ENCODE peak calls at places on chromosome 4, in eight cellular contexts. R is kidney epithelial cell; G is AG04450; C is cardiac muscle cell; Q is prostate gland; X is CD4-positive, alpha-beta T cell; W is left ventricle myocardium inferior; T is lung. N is an unnamed sample.

GRCh38 chr4:7055111-7055989 is 12.2 kb downstream of the TADA2B start:
- DNase-seq in R (no peak), G (no peak), C (no peak), Q (no peak), X (no peak), W (no peak), T (no peak), N (no peak)

GRCh38 chr4:70583952-70584834 is 7.9 kb upstream of the AMBN start:
- DNase-seq in R (peak), G (no peak), C (no peak), Q (no peak), X (no peak), W (no peak), T (no peak), N (no peak)

GRCh38 chr4:54516556-54517215 is 141.1 kb upstream of the KIT start:
- DNase-seq in R (no peak), G (no peak), C (no peak), Q (no peak), X (no peak), W (peak), T (no peak), N (no peak)

GRCh38 chr4:148998719-148999118 is 556.5 kb upstream of the NR3C2 start:
- DNase-seq in R (no peak), G (peak), C (peak), Q (no peak), X (no peak), W (no peak), T (no peak), N (no peak)

GRCh38 chr4:143286058-143286457 is 50.6 kb upstream of the GAB1 start:
- DNase-seq in R (no peak), G (no peak), C (no peak), Q (no peak), X (no peak), W (no peak), T (no peak), N (no peak)

GRCh38 chr4:130335417-130336194 is 1239.7 kb downstream of the C4orf33 start:
- DNase-seq in R (no peak), G (no peak), C (no peak), Q (no peak), X (no peak), W (no peak), T (peak), N (no peak)

GRCh38 chr4:1376391-1376840 is 29.4 kb downstream of the UVSSA start:
- DNase-seq in R (no peak), G (no peak), C (no peak), Q (no peak), X (no peak), W (no peak), T (no peak), N (no peak)

GRCh38 chr4:177964061-177964460 is 521.8 kb upstream of the AGA start:
- DNase-seq in R (no peak), G (no peak), C (no peak), Q (no peak), X (no peak), W (no peak), T (no peak), N (no peak)

GRCh38 chr4:142781114-142781513 is 65.0 kb downstream of the INPP4B start:
- DNase-seq in R (no peak), G (no peak), C (no peak), Q (no peak), X (no peak), W (no peak), T (no peak), N (no peak)

GRCh38 chr4:114597410-114598115 is 1.0 kb upstream of the UGT8 start:
- DNase-seq in R (no peak), G (no peak), C (no peak), Q (no peak), X (no peak), W (no peak), T (no peak), N (no peak)

GRCh38 chr4:53505947-53506346 is 85.3 kb downstream of the LNX1 start:
- DNase-seq in R (no peak), G (no peak), C (peak), Q (no peak), X (no peak), W (no peak), T (no peak), N (no peak)

GRCh38 chr4:79319975-79320374 is 5.9 kb downstream of the NAA11 start:
- DNase-seq in R (no peak), G (no peak), C (no peak), Q (no peak), X (no peak), W (no peak), T (no peak), N (no peak)

GRCh38 chr4:24988776-24989175 is 42.0 kb downstream of the LGI2 start:
- DNase-seq in R (no peak), G (no peak), C (peak), Q (no peak), X (no peak), W (no peak), T (no peak), N (no peak)

GRCh38 chr4:141016117-141016798 is 117.0 kb downstream of the RNF150 start:
- DNase-seq in R (no peak), G (no peak), C (no peak), Q (no peak), X (no peak), W (no peak), T (no peak), N (no peak)

GRCh38 chr4:3699261-3699660 is 66.9 kb upstream of the ADRA2C start:
- DNase-seq in R (no peak), G (no peak), C (no peak), Q (no peak), X (no peak), W (no peak), T (no peak), N (no peak)

GRCh38 chr4:18440527-18441215 is 419.1 kb upstream of the LCORL start:
- DNase-seq in R (no peak), G (no peak), C (no peak), Q (no peak), X (no peak), W (no peak), T (no peak), N (no peak)

GRCh38 chr4:2494992-2495391 is 26.1 kb downstream of the RNF4 start:
- DNase-seq in R (no peak), G (no peak), C (peak), Q (no peak), X (no peak), W (no peak), T (no peak), N (no peak)

GRCh38 chr4:155811171-155811570 is 52.4 kb downstream of the GUCY1B1 start:
- DNase-seq in R (no peak), G (no peak), C (peak), Q (no peak), X (no peak), W (no peak), T (no peak), N (no peak)

GRCh38 chr4:187063251-187063650 is 339.6 kb upstream of the FAT1 start:
- DNase-seq in R (no peak), G (no peak), C (no peak), Q (no peak), X (no peak), W (no peak), T (no peak), N (no peak)

GRCh38 chr4:26204249-26204825 is 116.5 kb upstream of the RBPJ start:
- DNase-seq in R (no peak), G (no peak), C (no peak), Q (no peak), X (no peak), W (no peak), T (no peak), N (no peak)

GRCh38 chr4:155353923-155354540 is 22.7 kb downstream of the MAP9 start:
- DNase-seq in R (no peak), G (no peak), C (peak), Q (no peak), X (peak), W (peak), T (peak), N (no peak)

GRCh38 chr4:21992330-21992729 is 43.8 kb upstream of the KCNIP4 start:
- DNase-seq in R (no peak), G (no peak), C (peak), Q (no peak), X (no peak), W (no peak), T (no peak), N (no peak)

GRCh38 chr4:25677943-25678342 is 22.3 kb downstream of the SLC34A2 start:
- DNase-seq in R (no peak), G (no peak), C (no peak), Q (no peak), X (no peak), W (no peak), T (no peak), N (no peak)

GRCh38 chr4:1567808-1568581 is 116.1 kb downstream of the FAM53A start:
- DNase-seq in R (no peak), G (no peak), C (no peak), Q (no peak), X (no peak), W (no peak), T (no peak), N (no peak)

GRCh38 chr4:125116431-125116830 is 198.3 kb upstream of the FAT4 start:
- DNase-seq in R (no peak), G (no peak), C (no peak), Q (no peak), X (no peak), W (no peak), T (no peak), N (no peak)

GRCh38 chr4:32025840-32026459 is 1305.8 kb downstream of the PCDH7 start:
- DNase-seq in R (peak), G (no peak), C (peak), Q (no peak), X (no peak), W (no peak), T (no peak), N (no peak)

GRCh38 chr4:13888112-13888511 is 260.6 kb upstream of the BOD1L1 start:
- DNase-seq in R (peak), G (peak), C (peak), Q (no peak), X (no peak), W (no peak), T (no peak), N (no peak)

GRCh38 chr4:128461300-128462103 is 173.9 kb upstream of the PGRMC2 start:
- DNase-seq in R (peak), G (peak), C (peak), Q (no peak), X (no peak), W (no peak), T (no peak), N (no peak)

GRCh38 chr4:111530446-111530845 is 614.8 kb upstream of the FAM241A start:
- DNase-seq in R (no peak), G (no peak), C (no peak), Q (no peak), X (no peak), W (no peak), T (no peak), N (no peak)

GRCh38 chr4:163548481-163549243 is 54.2 kb downstream of the TMA16 start:
- DNase-seq in R (peak), G (no peak), C (peak), Q (no peak), X (no peak), W (no peak), T (no peak), N (no peak)

GRCh38 chr4:23429497-23429896 is 460.4 kb downstream of the PPARGC1A start:
- DNase-seq in R (no peak), G (no peak), C (no peak), Q (no peak), X (no peak), W (no peak), T (no peak), N (no peak)

GRCh38 chr4:26596843-26597242 is 13.0 kb downstream of the TBC1D19 start:
- DNase-seq in R (no peak), G (no peak), C (no peak), Q (no peak), X (no peak), W (no peak), T (no peak), N (no peak)

DNA sequence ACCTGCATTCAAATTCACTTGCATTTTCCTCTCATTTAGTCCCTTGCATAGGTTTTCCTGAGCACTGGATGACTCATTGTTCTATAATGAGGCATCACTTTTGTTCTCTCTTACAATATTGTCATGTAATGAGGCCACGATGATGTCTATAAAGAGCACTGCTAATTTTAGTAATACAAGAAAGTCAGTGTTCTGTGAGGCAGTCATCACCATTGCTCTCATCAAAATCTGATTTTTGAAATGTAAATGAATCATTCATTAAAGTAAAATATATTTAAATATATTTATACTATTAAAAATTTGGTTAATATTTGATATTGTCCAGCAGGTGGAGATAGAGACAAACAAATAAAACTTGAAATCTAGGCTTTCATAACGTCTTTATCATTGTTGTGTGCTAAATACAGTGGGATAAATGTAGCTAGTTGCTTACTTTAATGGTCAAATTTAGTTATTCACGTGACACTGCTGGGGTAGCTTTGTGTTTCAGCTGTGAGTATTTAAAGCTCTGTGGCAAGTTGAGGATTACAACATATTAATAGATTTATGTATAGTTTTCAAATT is 15.4 kb downstream of the HMGB2 start:
- DNase-seq in R (no peak), G (no peak), C (peak), Q (no peak), X (no peak), W (no peak), T (no peak), N (no peak)
- TF ChIP-seq CTCF in R (no peak), G (peak), C (peak), Q (peak), X (peak), W (peak), T (peak), N (peak)

DNA sequence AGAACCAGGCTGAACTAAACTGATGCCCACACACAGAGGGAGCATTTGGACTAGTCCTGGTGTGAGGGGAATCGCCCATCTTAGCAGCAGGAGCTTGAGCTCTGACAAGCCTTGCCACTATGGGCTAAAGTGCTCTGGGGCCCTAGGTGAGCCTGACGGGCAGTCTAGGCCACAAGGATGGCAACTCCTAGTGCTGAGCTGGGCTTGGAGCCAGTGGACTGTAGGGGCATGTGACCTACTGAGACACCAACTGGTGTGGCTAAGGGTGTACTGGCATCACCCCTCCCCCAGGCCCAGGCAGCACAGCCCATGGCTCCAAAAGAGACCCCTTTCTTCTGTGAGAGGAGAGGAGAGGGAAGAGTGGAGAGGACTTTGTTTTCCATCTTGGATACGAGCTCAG is 14.5 kb downstream of the CENPU start:
- DNase-seq in R (no peak), G (no peak), C (no peak), Q (no peak), X (no peak), W (no peak), T (no peak), N (no peak)
- TF ChIP-seq CTCF in R (no peak), G (no peak), C (no peak), Q (no peak), X (no peak), W (no peak), T (no peak), N (no peak)

GRCh38 chr4:150960079-150960478 is 55.0 kb downstream of the LRBA start:
- DNase-seq in R (no peak), G (no peak), C (peak), Q (no peak), X (no peak), W (no peak), T (no peak), N (no peak)

GRCh38 chr4:150961566-150961965 is 53.5 kb downstream of the LRBA start:
- DNase-seq in R (no peak), G (no peak), C (no peak), Q (no peak), X (no peak), W (no peak), T (no peak), N (no peak)

GRCh38 chr4:150964754-150965153 is 50.3 kb downstream of the LRBA start:
- DNase-seq in R (no peak), G (no peak), C (no peak), Q (no peak), X (no peak), W (no peak), T (no peak), N (no peak)

GRCh38 chr4:150962245-150962644 is 52.8 kb downstream of the LRBA start:
- DNase-seq in R (no peak), G (no peak), C (no peak), Q (no peak), X (no peak), W (no peak), T (no peak), N (no peak)

DNA sequence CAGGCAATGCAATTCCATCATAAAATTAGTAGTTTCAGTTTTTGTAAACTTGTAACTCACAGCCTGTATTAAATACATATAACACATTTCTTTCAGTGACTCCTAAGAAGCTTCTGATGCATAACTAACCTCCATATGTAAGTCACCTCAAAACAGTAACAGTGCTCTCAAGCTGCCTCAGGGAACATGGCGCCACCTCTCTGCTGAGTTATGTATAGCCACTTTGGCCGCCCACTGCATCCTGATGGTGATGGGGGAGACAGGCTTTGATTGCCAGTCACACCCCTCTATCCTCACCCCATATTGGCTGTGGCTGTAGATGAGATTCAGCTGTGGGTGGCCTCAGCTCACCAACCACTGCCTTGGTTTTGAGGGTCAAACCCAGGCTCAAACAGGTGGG is 54.3 kb downstream of the LRBA start:
- DNase-seq in R (no peak), G (no peak), C (peak), Q (no peak), X (no peak), W (no peak), T (no peak), N (no peak)
- TF ChIP-seq CTCF in R (peak), G (peak), C (peak), Q (no peak), X (peak), W (peak), T (no peak), N (no peak)

DNA sequence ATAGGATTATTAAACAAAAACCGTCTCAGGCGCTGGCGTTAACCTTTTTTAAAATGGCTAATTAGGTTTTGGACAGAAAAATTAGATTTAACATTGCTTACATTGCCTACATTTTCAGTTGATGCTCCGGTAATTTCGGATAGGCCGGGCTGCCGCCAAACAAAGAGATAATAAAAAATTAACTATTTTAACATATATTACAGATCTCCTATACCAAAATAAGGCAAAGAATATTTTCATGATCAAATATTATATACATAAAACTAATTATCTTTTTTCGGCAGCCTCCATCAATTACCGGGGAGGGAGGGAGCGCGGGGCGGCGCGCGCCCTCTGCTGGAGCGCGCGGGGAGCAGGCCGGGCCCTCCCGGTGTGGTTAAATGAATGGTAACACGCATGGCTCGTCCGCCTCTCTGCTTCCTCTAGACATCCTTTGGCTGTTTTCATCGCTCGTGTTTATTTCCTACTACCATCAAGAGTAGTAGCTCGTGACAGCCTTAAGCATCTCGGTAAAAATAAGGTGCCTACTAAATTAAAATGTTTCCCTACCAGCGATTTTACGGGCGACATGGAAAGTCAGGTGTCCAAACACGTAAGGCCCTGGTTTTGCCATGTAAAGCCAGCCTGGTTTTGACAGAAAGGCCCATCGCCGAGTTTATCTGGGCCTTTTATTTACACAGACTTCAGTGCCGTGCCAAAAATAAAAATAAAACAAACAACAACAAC is 52.4 kb upstream of the TMEM33 start:
- DNase-seq in R (no peak), G (no peak), C (peak), Q (peak), X (peak), W (no peak), T (no peak), N (no peak)
- TF ChIP-seq CTCF in R (peak), G (peak), C (peak), Q (peak), X (peak), W (peak), T (peak), N (peak)

GRCh38 chr4:77047037-77047436 is 28.8 kb downstream of the CCNI start:
- DNase-seq in R (no peak), G (no peak), C (peak), Q (no peak), X (no peak), W (no peak), T (no peak), N (no peak)
- TF ChIP-seq CTCF in R (peak), G (peak), C (peak), Q (no peak), X (no peak), W (peak), T (no peak), N (no peak)

GRCh38 chr4:103201254-103201653 is 3.1 kb upstream of the CENPE start:
- DNase-seq in R (no peak), G (no peak), C (no peak), Q (no peak), X (no peak), W (no peak), T (no peak), N (no peak)
- TF ChIP-seq CTCF in R (no peak), G (no peak), C (no peak), Q (no peak), X (no peak), W (no peak), T (no peak), N (no peak)

DNA sequence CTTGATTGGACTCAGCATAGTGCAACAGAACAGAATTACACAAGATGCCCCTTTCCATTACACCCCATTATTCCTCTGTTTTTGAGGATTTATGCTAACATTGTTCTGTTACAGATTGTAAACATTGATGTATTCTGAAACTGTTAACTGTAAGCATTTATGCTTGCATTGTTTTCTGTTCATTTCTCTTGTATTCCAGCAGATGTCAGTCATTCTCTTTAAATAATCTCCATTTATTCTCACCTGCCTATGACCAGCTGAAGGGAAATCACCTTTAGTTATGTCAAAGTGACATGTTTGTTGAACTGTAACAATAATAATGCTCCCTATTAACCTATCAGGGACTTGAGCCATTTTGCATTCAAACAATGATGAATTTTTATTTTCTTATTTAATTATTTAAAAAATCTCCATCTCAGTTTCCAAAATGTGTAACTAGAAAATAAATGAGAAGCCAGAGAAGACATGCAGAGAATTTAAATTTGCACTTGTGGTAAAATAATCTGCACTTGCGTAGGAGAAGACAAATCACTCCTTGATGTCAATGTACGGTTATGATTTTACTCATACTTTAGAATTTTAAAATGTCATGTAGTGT is 58.0 kb downstream of the SPCS3 start:
- DNase-seq in R (no peak), G (no peak), C (peak), Q (no peak), X (no peak), W (no peak), T (no peak), N (no peak)
- TF ChIP-seq CTCF in R (peak), G (peak), C (peak), Q (no peak), X (no peak), W (peak), T (no peak), N (no peak)

GRCh38 chr4:8557151-8558076 is 22.8 kb upstream of the GPR78 start:
- DNase-seq in R (no peak), G (no peak), C (no peak), Q (no peak), X (no peak), W (no peak), T (no peak), N (no peak)
- TF ChIP-seq CTCF in R (no peak), G (no peak), C (no peak), Q (no peak), X (no peak), W (no peak), T (no peak), N (no peak)